ENCODE peak calls at places on chromosomes 4 and X, in six cellular contexts. X is GM13976, U is WTC11, Z is lung, D is H9, S is body of pancreas. N is an unnamed sample.

GRCh38 chr4:105061136-105061696 is 85.5 kb upstream of the TET2 start:
- DNase-seq in U (no peak), Z (no peak), D (peak), S (no peak), X (peak), N (no peak)

GRCh38 chrX:40544343-40545250 is 36.2 kb upstream of the ATP6AP2 start:
- DNase-seq in X (no peak), S (no peak), Z (no peak), D (no peak), U (no peak), N (no peak)

GRCh38 chrX:18607966-18608365 is 63.9 kb downstream of the RS1 start:
- DNase-seq in Z (no peak), D (no peak), S (no peak), X (no peak), U (no peak), N (no peak)

GRCh38 chr4:8745036-8745827 is 126.4 kb downstream of the HMX1 start:
- DNase-seq in U (no peak), S (no peak), X (no peak), Z (no peak), D (no peak), N (no peak)

GRCh38 chrX:123860506-123860840 is 620 bp downstream of the XIAP start:
- DNase-seq in U (no peak), D (no peak), S (no peak), X (no peak), Z (no peak), N (no peak)

GRCh38 chrX:69066021-69066757 is 99.1 kb downstream of the PJA1 start:
- DNase-seq in U (no peak), D (peak), S (no peak), X (no peak), Z (no peak), N (no peak)

GRCh38 chr4:7691992-7692391 is 247.7 kb downstream of the AFAP1 start:
- DNase-seq in D (no peak), S (peak), U (no peak), X (no peak), Z (no peak), N (peak)

GRCh38 chr4:13535118-13535517 is 9.2 kb downstream of the NKX3-2 start:
- DNase-seq in Z (no peak), X (no peak), U (no peak), D (no peak), S (no peak), N (no peak)

GRCh38 chr4:23981328-23981727 is 91.5 kb upstream of the PPARGC1A start:
- DNase-seq in X (no peak), U (no peak), S (no peak), D (no peak), Z (no peak), N (no peak)

GRCh38 chrX:51728202-51728601 is 15.0 kb upstream of the GSPT2 start:
- DNase-seq in X (no peak), D (no peak), S (no peak), U (no peak), Z (no peak), N (no peak)

GRCh38 chr4:103095080-103095479 is 4.6 kb downstream of the BDH2 start:
- DNase-seq in Z (no peak), D (no peak), S (no peak), X (no peak), U (no peak), N (no peak)

GRCh38 chr4:128241425-128241913 is 46.1 kb downstream of the PGRMC2 start:
- DNase-seq in Z (no peak), X (no peak), U (no peak), D (no peak), S (no peak), N (no peak)

GRCh38 chrX:77785400-77785745 is 643 bp downstream of the ATRX start:
- DNase-seq in D (peak), Z (no peak), S (no peak), U (peak), X (no peak), N (peak)

GRCh38 chrX:53048169-53049126 is at the start of gene GPR173:
- DNase-seq in S (no peak), X (no peak), D (peak), U (peak), Z (no peak), N (peak)

GRCh38 chr4:60805500-60806313 is 394.4 kb upstream of the ADGRL3 start:
- DNase-seq in X (peak), U (no peak), D (no peak), Z (no peak), S (no peak), N (no peak)

GRCh38 chrX:130418740-130419139 is 17.0 kb downstream of the RBMX2 start:
- DNase-seq in U (no peak), S (no peak), X (no peak), Z (no peak), D (no peak), N (no peak)

GRCh38 chr4:61520688-61521160 is 320.6 kb downstream of the ADGRL3 start:
- DNase-seq in X (no peak), Z (no peak), D (no peak), U (no peak), S (no peak), N (no peak)

GRCh38 chr4:8644966-8645752 is 52.6 kb downstream of the CPZ start:
- DNase-seq in U (no peak), D (peak), S (no peak), Z (no peak), X (no peak), N (no peak)

GRCh38 chr4:1864076-1865008 is 6.9 kb upstream of the NSD2 start:
- DNase-seq in D (no peak), X (no peak), S (no peak), U (no peak), Z (no peak), N (peak)

GRCh38 chr4:48127231-48127881 is 6.7 kb downstream of the TXK start:
- DNase-seq in X (no peak), Z (no peak), S (no peak), D (peak), U (no peak), N (no peak)

GRCh38 chrX:76796311-76796710 is 368.8 kb downstream of the MAGEE1 start:
- DNase-seq in S (no peak), Z (no peak), D (no peak), U (no peak), X (no peak), N (no peak)

GRCh38 chr4:64230709-64231310 is 178.4 kb downstream of the TECRL start:
- DNase-seq in S (no peak), Z (no peak), D (no peak), U (no peak), X (no peak), N (no peak)

GRCh38 chr4:158796370-158797140 is 27.7 kb downstream of the FNIP2 start:
- DNase-seq in Z (no peak), S (no peak), U (no peak), D (no peak), X (no peak), N (no peak)

GRCh38 chr4:144451771-144452170 is 194.2 kb upstream of the HHIP start:
- DNase-seq in Z (no peak), U (no peak), D (no peak), X (no peak), S (no peak), N (no peak)

GRCh38 chrX:48599341-48599740 is 2.0 kb downstream of the WDR13 start:
- DNase-seq in U (no peak), X (no peak), D (no peak), Z (no peak), S (no peak), N (no peak)

GRCh38 chrX:109089359-109089758 is 353.0 kb upstream of the IRS4 start:
- DNase-seq in X (no peak), S (no peak), D (no peak), U (no peak), Z (no peak), N (no peak)

GRCh38 chr4:14701389-14701788 is 300.9 kb upstream of the CPEB2 start:
- DNase-seq in S (no peak), U (no peak), D (no peak), X (no peak), Z (no peak), N (no peak)

GRCh38 chr4:101348367-101348827 is 1.1 kb upstream of the PPP3CA start:
- DNase-seq in Z (no peak), D (no peak), S (no peak), U (peak), X (no peak), N (no peak)

GRCh38 chr4:182895791-182896292 is 21.3 kb downstream of the DCTD start:
- DNase-seq in X (no peak), U (no peak), D (no peak), S (peak), Z (no peak), N (no peak)

GRCh38 chrX:17597836-17598434 is 139.4 kb upstream of the SCML1 start:
- DNase-seq in Z (peak), S (peak), X (no peak), U (no peak), D (no peak), N (no peak)

GRCh38 chr4:184744251-184744650 is 10.4 kb upstream of the CENPU start:
- DNase-seq in U (no peak), Z (no peak), S (no peak), D (no peak), X (no peak), N (no peak)

GRCh38 chr4:6275898-6276563 is 6.4 kb downstream of the WFS1 start:
- DNase-seq in U (no peak), Z (no peak), D (no peak), X (no peak), S (no peak), N (no peak)

GRCh38 chrX:499870-500364 is 113.2 kb upstream of the PPP2R3B start:
- DNase-seq in D (peak), X (no peak), U (peak), Z (no peak), S (no peak), N (peak)

GRCh38 chr4:106051496-106051895 is 156.2 kb downstream of the NPNT start:
- DNase-seq in Z (no peak), D (no peak), U (no peak), X (no peak), S (no peak), N (no peak)

GRCh38 chr4:178448372-178449040 is 1006.3 kb upstream of the AGA start:
- DNase-seq in D (no peak), Z (no peak), S (no peak), X (no peak), U (no peak), N (no peak)
- TF ChIP-seq CTCF in D (no peak), Z (no peak), S (no peak), X (no peak), U (no peak), N (no peak)

GRCh38 chr4:110124721-110125120 is 73.7 kb downstream of the ELOVL6 start:
- DNase-seq in U (no peak), S (no peak), D (no peak), X (peak), Z (no peak), N (no peak)

GRCh38 chr4:110128092-110128989 is 70.1 kb downstream of the ELOVL6 start:
- DNase-seq in U (no peak), D (no peak), Z (peak), S (no peak), X (no peak), N (no peak)

GRCh38 chr4:110132822-110133719 is 65.3 kb downstream of the ELOVL6 start:
- DNase-seq in D (no peak), X (no peak), Z (no peak), S (no peak), U (no peak), N (no peak)

GRCh38 chr4:110130578-110131358 is 67.6 kb downstream of the ELOVL6 start:
- DNase-seq in S (no peak), U (no peak), X (no peak), D (no peak), Z (no peak), N (no peak)

DNA sequence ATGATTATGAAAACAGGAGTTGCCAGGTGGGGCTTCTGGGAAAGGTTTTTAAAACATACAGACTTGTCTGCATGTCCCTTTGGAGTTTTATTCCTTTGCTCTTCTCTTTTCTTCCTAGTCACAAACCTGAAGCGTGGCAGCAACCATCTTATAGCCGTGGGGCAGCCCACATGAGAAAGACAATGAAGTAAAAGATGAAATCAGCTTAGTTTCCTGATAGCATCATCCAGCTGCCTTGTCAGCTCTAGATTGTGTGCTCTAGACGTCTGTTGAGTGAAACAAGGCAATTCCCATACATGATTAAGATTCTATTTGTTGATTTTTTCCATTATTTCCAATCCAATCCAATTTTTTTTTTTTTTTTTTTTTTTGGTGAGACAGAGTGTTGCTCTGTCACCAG is 68.9 kb downstream of the ELOVL6 start:
- DNase-seq in U (no peak), X (no peak), Z (no peak), D (no peak), S (no peak), N (no peak)
- TF ChIP-seq CTCF in U (no peak), X (no peak), Z (no peak), D (no peak), S (no peak), N (no peak)

GRCh38 chrX:1784773-1785172 is 169.9 kb downstream of the ASMT start:
- DNase-seq in Z (no peak), D (no peak), S (no peak), U (no peak), X (no peak), N (no peak)
- TF ChIP-seq CTCF in Z (no peak), D (peak), S (no peak), U (peak), X (no peak), N (peak)

GRCh38 chr4:54234497-54235205 is 5.6 kb downstream of the PDGFRA start:
- DNase-seq in Z (no peak), D (no peak), U (no peak), S (no peak), X (no peak), N (no peak)
- TF ChIP-seq CTCF in Z (no peak), D (no peak), U (no peak), S (no peak), X (no peak), N (peak)

DNA sequence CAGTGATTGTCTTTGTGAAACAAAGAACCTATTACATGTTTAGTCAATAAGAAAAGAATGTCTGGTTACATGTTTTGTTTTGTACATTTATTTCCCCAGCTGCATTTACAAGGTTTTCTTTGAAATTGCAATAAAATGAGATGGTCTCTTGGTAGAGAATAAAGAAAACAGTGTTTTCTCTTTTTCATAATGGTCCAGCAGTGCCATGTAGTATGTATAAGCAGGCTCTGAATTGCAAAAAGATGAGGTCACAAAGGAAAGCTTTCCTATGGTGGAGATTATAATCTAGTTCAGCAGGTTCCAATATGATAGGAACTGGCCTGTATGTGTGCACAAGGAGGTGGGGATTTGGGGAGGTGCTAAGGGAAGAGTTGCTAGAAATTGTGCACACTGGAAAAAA is 1417.3 kb downstream of the STIM2 start:
- DNase-seq in X (no peak), Z (no peak), S (no peak), D (no peak), U (no peak), N (no peak)
- TF ChIP-seq CTCF in X (no peak), Z (no peak), S (no peak), D (no peak), U (no peak), N (no peak)

GRCh38 chr4:91118597-91118996 is 991.4 kb downstream of the CCSER1 start:
- DNase-seq in X (no peak), U (no peak), D (no peak), Z (no peak), S (no peak), N (no peak)

GRCh38 chr4:91113130-91113706 is 986.0 kb downstream of the CCSER1 start:
- DNase-seq in U (no peak), X (peak), D (no peak), Z (no peak), S (no peak), N (no peak)

GRCh38 chr4:91111556-91111955 is 984.4 kb downstream of the CCSER1 start:
- DNase-seq in S (no peak), Z (no peak), X (no peak), U (no peak), D (no peak), N (no peak)

GRCh38 chr4:91114386-91114785 is 987.2 kb downstream of the CCSER1 start:
- DNase-seq in Z (no peak), S (no peak), D (peak), X (no peak), U (no peak), N (no peak)

GRCh38 chr4:91116861-91117260 is 989.7 kb downstream of the CCSER1 start:
- DNase-seq in X (peak), S (no peak), U (no peak), D (no peak), Z (no peak), N (no peak)
- TF ChIP-seq CTCF in X (no peak), S (no peak), U (no peak), D (peak), Z (no peak), N (peak)

GRCh38 chr4:86482851-86483490 is 111.1 kb upstream of the PTPN13 start:
- DNase-seq in X (no peak), S (no peak), Z (no peak), D (peak), U (peak), N (peak)
- TF ChIP-seq CTCF in X (no peak), S (no peak), Z (no peak), D (peak), U (no peak), N (peak)

GRCh38 chrX:43121637-43122036 is 343.7 kb upstream of the PPP1R2C start:
- DNase-seq in X (no peak), S (no peak), U (no peak), D (no peak), Z (no peak), N (no peak)
- TF ChIP-seq CTCF in X (no peak), S (no peak), U (no peak), D (peak), Z (no peak), N (no peak)

GRCh38 chr4:168708108-168708507 is 211.3 kb downstream of the PALLD start:
- DNase-seq in Z (no peak), D (no peak), U (no peak), X (no peak), S (no peak), N (no peak)

GRCh38 chr4:168705121-168705520 is 208.3 kb downstream of the PALLD start:
- DNase-seq in U (no peak), S (no peak), X (no peak), D (no peak), Z (no peak), N (no peak)

GRCh38 chr4:168711197-168712120 is 214.6 kb downstream of the PALLD start:
- DNase-seq in S (no peak), U (no peak), X (no peak), D (no peak), Z (no peak), N (no peak)

GRCh38 chr4:168710353-168710946 is 213.6 kb downstream of the PALLD start:
- DNase-seq in X (no peak), U (no peak), Z (no peak), D (no peak), S (peak), N (no peak)

GRCh38 chr4:168707205-168707604 is 210.4 kb downstream of the PALLD start:
- DNase-seq in X (no peak), S (no peak), U (no peak), Z (no peak), D (no peak), N (no peak)
- TF ChIP-seq CTCF in X (no peak), S (no peak), U (no peak), Z (no peak), D (no peak), N (no peak)

DNA sequence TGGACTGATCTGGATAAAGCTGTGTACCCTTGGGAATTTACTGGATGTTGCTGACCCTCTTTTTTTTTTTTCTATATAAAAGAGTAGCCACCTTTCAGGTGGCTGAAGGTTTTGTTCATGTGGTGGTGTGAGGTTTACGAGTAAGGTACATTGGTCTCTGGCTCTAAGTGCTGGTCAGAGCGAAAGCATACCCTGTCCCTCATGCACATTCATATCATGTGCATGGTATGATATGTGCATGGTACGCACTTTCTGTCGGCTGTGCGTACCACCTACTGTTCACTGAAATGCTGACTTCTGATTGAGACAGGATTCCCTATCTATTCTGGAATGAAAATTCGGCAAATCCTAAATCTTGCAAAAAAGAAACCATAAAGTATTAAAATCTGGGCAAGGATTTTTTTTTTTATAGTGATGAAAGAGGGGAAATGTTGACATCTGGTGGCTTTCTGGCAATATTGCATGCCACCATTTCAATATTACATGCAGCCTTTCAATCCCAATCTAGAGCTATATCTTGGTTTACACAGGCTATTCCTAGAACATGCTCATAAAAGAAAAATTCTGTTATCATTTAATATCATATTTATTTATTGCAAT is 32.8 kb downstream of the FAM149A start:
- DNase-seq in U (no peak), Z (no peak), S (no peak), D (no peak), X (no peak), N (no peak)
- TF ChIP-seq CTCF in U (peak), Z (peak), S (peak), D (peak), X (peak), N (peak)